ENCODE peak calls at places on chromosomes 7 and 10, in six cellular contexts. One of them, this sample, is unnamed.

GRCh38 chr7:118072893-118073674 is 110.9 kb upstream of the LSM8 start:
- DNase-seq in cardiac muscle cell: no peak
- DNase-seq in OCI-LY7: no peak
- DNase-seq in IMR-90: no peak
- DNase-seq in heart right ventricle: no peak
- DNase-seq in lower lobe of right lung: no peak
- DNase-seq in this sample: no peak

GRCh38 chr7:57198801-57199200 is 66.6 kb upstream of the ZNF479 start:
- DNase-seq in cardiac muscle cell: no peak
- DNase-seq in OCI-LY7: no peak
- DNase-seq in IMR-90: no peak
- DNase-seq in heart right ventricle: no peak
- DNase-seq in lower lobe of right lung: peak
- DNase-seq in this sample: no peak

GRCh38 chr7:115005942-115006341 is 84.0 kb downstream of the MDFIC start:
- DNase-seq in cardiac muscle cell: no peak
- DNase-seq in OCI-LY7: no peak
- DNase-seq in IMR-90: no peak
- DNase-seq in heart right ventricle: no peak
- DNase-seq in lower lobe of right lung: no peak
- DNase-seq in this sample: no peak

GRCh38 chr7:37440738-37441404 is 7.8 kb downstream of the ELMO1 start:
- DNase-seq in cardiac muscle cell: no peak
- DNase-seq in OCI-LY7: no peak
- DNase-seq in IMR-90: no peak
- DNase-seq in heart right ventricle: no peak
- DNase-seq in lower lobe of right lung: no peak
- DNase-seq in this sample: no peak

GRCh38 chr7:140607441-140607989 is 33.1 kb downstream of the DENND2A start:
- DNase-seq in cardiac muscle cell: peak
- DNase-seq in OCI-LY7: no peak
- DNase-seq in IMR-90: peak
- DNase-seq in heart right ventricle: peak
- DNase-seq in lower lobe of right lung: peak
- DNase-seq in this sample: peak

GRCh38 chr7:4227105-4228010 is 454.7 kb upstream of the FOXK1 start:
- DNase-seq in cardiac muscle cell: no peak
- DNase-seq in OCI-LY7: no peak
- DNase-seq in IMR-90: no peak
- DNase-seq in heart right ventricle: no peak
- DNase-seq in lower lobe of right lung: no peak
- DNase-seq in this sample: no peak

GRCh38 chr10:24716295-24716694 is 7.4 kb downstream of the ARHGAP21 start:
- DNase-seq in cardiac muscle cell: no peak
- DNase-seq in OCI-LY7: no peak
- DNase-seq in IMR-90: no peak
- DNase-seq in heart right ventricle: no peak
- DNase-seq in lower lobe of right lung: no peak
- DNase-seq in this sample: no peak

GRCh38 chr10:21927601-21928000 is 75.9 kb downstream of the DNAJC1 start:
- DNase-seq in cardiac muscle cell: peak
- DNase-seq in OCI-LY7: no peak
- DNase-seq in IMR-90: peak
- DNase-seq in heart right ventricle: no peak
- DNase-seq in lower lobe of right lung: no peak
- DNase-seq in this sample: no peak

GRCh38 chr7:43294080-43294630 is 181.7 kb downstream of the HECW1 start:
- DNase-seq in cardiac muscle cell: peak
- DNase-seq in OCI-LY7: no peak
- DNase-seq in IMR-90: peak
- DNase-seq in heart right ventricle: no peak
- DNase-seq in lower lobe of right lung: no peak
- DNase-seq in this sample: no peak

GRCh38 chr10:86365346-86366032 is 1.1 kb downstream of the GRID1 start:
- DNase-seq in cardiac muscle cell: no peak
- DNase-seq in OCI-LY7: no peak
- DNase-seq in IMR-90: no peak
- DNase-seq in heart right ventricle: no peak
- DNase-seq in lower lobe of right lung: no peak
- DNase-seq in this sample: no peak

GRCh38 chr10:58743466-58744115 is 230.9 kb downstream of the BICC1 start:
- DNase-seq in cardiac muscle cell: peak
- DNase-seq in OCI-LY7: no peak
- DNase-seq in IMR-90: peak
- DNase-seq in heart right ventricle: no peak
- DNase-seq in lower lobe of right lung: no peak
- DNase-seq in this sample: no peak

GRCh38 chr7:82528577-82529305 is 85.2 kb upstream of the CACNA2D1 start:
- DNase-seq in cardiac muscle cell: peak
- DNase-seq in OCI-LY7: no peak
- DNase-seq in IMR-90: peak
- DNase-seq in heart right ventricle: no peak
- DNase-seq in lower lobe of right lung: no peak
- DNase-seq in this sample: no peak

GRCh38 chr7:120709931-120710330 is 148.0 kb downstream of the TSPAN12 start:
- DNase-seq in cardiac muscle cell: peak
- DNase-seq in OCI-LY7: no peak
- DNase-seq in IMR-90: no peak
- DNase-seq in heart right ventricle: no peak
- DNase-seq in lower lobe of right lung: no peak
- DNase-seq in this sample: no peak

GRCh38 chr10:109987828-109988227 is 20.0 kb upstream of the ADD3 start:
- DNase-seq in cardiac muscle cell: no peak
- DNase-seq in OCI-LY7: no peak
- DNase-seq in IMR-90: no peak
- DNase-seq in heart right ventricle: no peak
- DNase-seq in lower lobe of right lung: no peak
- DNase-seq in this sample: no peak

GRCh38 chr7:7883394-7883793 is 85.2 kb upstream of the GLCCI1 start:
- DNase-seq in cardiac muscle cell: no peak
- DNase-seq in OCI-LY7: no peak
- DNase-seq in IMR-90: no peak
- DNase-seq in heart right ventricle: no peak
- DNase-seq in lower lobe of right lung: no peak
- DNase-seq in this sample: no peak

GRCh38 chr7:22791204-22792158 is 31.2 kb downstream of the TOMM7 start:
- DNase-seq in cardiac muscle cell: peak
- DNase-seq in OCI-LY7: no peak
- DNase-seq in IMR-90: peak
- DNase-seq in heart right ventricle: no peak
- DNase-seq in lower lobe of right lung: no peak
- DNase-seq in this sample: no peak

GRCh38 chr7:116097365-116098009 is 66.9 kb upstream of the TFEC start:
- DNase-seq in cardiac muscle cell: peak
- DNase-seq in OCI-LY7: no peak
- DNase-seq in IMR-90: peak
- DNase-seq in heart right ventricle: no peak
- DNase-seq in lower lobe of right lung: no peak
- DNase-seq in this sample: no peak

GRCh38 chr7:30116771-30117170 is 18.0 kb upstream of the MTURN start:
- DNase-seq in cardiac muscle cell: peak
- DNase-seq in OCI-LY7: no peak
- DNase-seq in IMR-90: no peak
- DNase-seq in heart right ventricle: no peak
- DNase-seq in lower lobe of right lung: no peak
- DNase-seq in this sample: peak

GRCh38 chr7:77245015-77245755 is 45.6 kb upstream of the FGL2 start:
- DNase-seq in cardiac muscle cell: no peak
- DNase-seq in OCI-LY7: no peak
- DNase-seq in IMR-90: no peak
- DNase-seq in heart right ventricle: peak
- DNase-seq in lower lobe of right lung: peak
- DNase-seq in this sample: no peak
- H3K4me3 ChIP-seq in cardiac muscle cell: no peak
- H3K4me3 ChIP-seq in OCI-LY7: no peak
- H3K4me3 ChIP-seq in IMR-90: no peak
- H3K4me3 ChIP-seq in heart right ventricle: peak
- H3K4me3 ChIP-seq in lower lobe of right lung: no peak
- H3K4me3 ChIP-seq in this sample: peak

GRCh38 chr10:131093795-131094366 is 217.6 kb downstream of the TCERG1L start:
- DNase-seq in cardiac muscle cell: no peak
- DNase-seq in OCI-LY7: no peak
- DNase-seq in IMR-90: no peak
- DNase-seq in heart right ventricle: no peak
- DNase-seq in lower lobe of right lung: no peak
- DNase-seq in this sample: no peak
- TF ChIP-seq CTCF in cardiac muscle cell: no peak
- TF ChIP-seq CTCF in OCI-LY7: no peak
- TF ChIP-seq CTCF in IMR-90: no peak
- TF ChIP-seq CTCF in heart right ventricle: no peak
- TF ChIP-seq CTCF in lower lobe of right lung: no peak
- TF ChIP-seq CTCF in this sample: no peak

GRCh38 chr10:36251068-36251467 is 609.0 kb upstream of the FZD8 start:
- DNase-seq in cardiac muscle cell: no peak
- DNase-seq in OCI-LY7: no peak
- DNase-seq in IMR-90: no peak
- DNase-seq in heart right ventricle: no peak
- DNase-seq in lower lobe of right lung: no peak
- DNase-seq in this sample: no peak

GRCh38 chr10:36248314-36248981 is 606.4 kb upstream of the FZD8 start:
- DNase-seq in cardiac muscle cell: peak
- DNase-seq in OCI-LY7: no peak
- DNase-seq in IMR-90: peak
- DNase-seq in heart right ventricle: no peak
- DNase-seq in lower lobe of right lung: no peak
- DNase-seq in this sample: no peak

GRCh38 chr10:36247478-36247877 is 605.4 kb upstream of the FZD8 start:
- DNase-seq in cardiac muscle cell: no peak
- DNase-seq in OCI-LY7: no peak
- DNase-seq in IMR-90: no peak
- DNase-seq in heart right ventricle: no peak
- DNase-seq in lower lobe of right lung: no peak
- DNase-seq in this sample: no peak
- H3K27ac ChIP-seq in cardiac muscle cell: no peak
- H3K27ac ChIP-seq in OCI-LY7: no peak
- H3K27ac ChIP-seq in IMR-90: no peak
- H3K27ac ChIP-seq in heart right ventricle: no peak
- H3K27ac ChIP-seq in lower lobe of right lung: no peak
- H3K27ac ChIP-seq in this sample: no peak

GRCh38 chr10:623477-624311 is 65.8 kb downstream of the DIP2C start:
- DNase-seq in cardiac muscle cell: no peak
- DNase-seq in OCI-LY7: no peak
- DNase-seq in IMR-90: no peak
- DNase-seq in heart right ventricle: no peak
- DNase-seq in lower lobe of right lung: no peak
- DNase-seq in this sample: no peak

GRCh38 chr10:623039-623438 is 66.4 kb downstream of the DIP2C start:
- DNase-seq in cardiac muscle cell: no peak
- DNase-seq in OCI-LY7: no peak
- DNase-seq in IMR-90: no peak
- DNase-seq in heart right ventricle: no peak
- DNase-seq in lower lobe of right lung: peak
- DNase-seq in this sample: no peak

GRCh38 chr10:625335-625699 is 64.2 kb downstream of the DIP2C start:
- DNase-seq in cardiac muscle cell: no peak
- DNase-seq in OCI-LY7: no peak
- DNase-seq in IMR-90: no peak
- DNase-seq in heart right ventricle: peak
- DNase-seq in lower lobe of right lung: peak
- DNase-seq in this sample: peak

GRCh38 chr10:624605-625334 is 64.7 kb downstream of the DIP2C start:
- DNase-seq in cardiac muscle cell: peak
- DNase-seq in OCI-LY7: no peak
- DNase-seq in IMR-90: peak
- DNase-seq in heart right ventricle: peak
- DNase-seq in lower lobe of right lung: peak
- DNase-seq in this sample: peak

DNA sequence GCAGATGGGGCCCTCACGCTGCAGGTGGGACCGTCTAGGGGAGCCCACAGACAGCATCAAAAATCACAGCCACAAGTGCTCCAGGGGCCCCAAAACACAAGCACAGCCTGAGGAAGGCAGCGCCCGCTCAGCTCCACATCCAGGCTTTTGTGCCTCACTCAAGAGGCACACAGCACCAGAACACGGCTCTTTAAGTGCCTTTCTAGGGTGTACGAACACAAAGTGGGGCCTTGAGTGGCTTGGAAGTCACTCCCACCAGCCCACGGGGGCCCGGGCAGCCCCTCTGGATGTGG is 65.2 kb downstream of the DIP2C start:
- DNase-seq in cardiac muscle cell: no peak
- DNase-seq in OCI-LY7: no peak
- DNase-seq in IMR-90: no peak
- DNase-seq in heart right ventricle: no peak
- DNase-seq in lower lobe of right lung: no peak
- DNase-seq in this sample: no peak
- H3K4me3 ChIP-seq in cardiac muscle cell: no peak
- H3K4me3 ChIP-seq in OCI-LY7: no peak
- H3K4me3 ChIP-seq in IMR-90: no peak
- H3K4me3 ChIP-seq in heart right ventricle: no peak
- H3K4me3 ChIP-seq in lower lobe of right lung: no peak
- H3K4me3 ChIP-seq in this sample: no peak

DNA sequence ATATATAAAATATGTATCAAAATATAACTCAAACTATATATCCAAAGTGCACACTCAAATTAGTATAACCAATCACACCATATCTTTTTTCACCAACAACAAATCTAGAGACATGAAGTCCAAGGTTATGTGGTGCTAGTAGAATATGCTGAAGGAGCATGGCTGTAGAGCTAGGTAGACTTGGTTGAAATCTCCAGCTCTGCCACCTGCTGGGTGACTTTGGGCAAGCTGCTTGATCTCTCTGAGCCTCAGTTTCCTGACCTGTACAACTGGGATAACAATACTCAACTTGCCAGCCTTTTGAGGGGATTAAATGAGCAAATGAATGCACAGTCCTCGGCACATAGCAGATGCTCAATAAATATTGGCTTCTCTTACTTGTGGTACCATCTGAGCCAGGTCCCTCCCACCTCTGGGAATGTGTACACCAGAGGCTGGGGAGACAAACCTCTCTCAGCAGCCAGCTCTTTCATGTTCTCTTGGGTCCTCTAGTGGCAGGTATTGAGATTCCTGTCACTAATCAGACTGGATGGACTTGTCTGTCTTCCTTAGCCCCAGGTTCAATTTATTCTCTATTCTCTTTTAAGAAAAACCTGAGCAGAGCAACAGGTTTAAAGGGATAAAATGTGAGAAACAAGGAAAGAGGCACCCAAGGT is 94.3 kb upstream of the PDE1C start:
- DNase-seq in cardiac muscle cell: peak
- DNase-seq in OCI-LY7: no peak
- DNase-seq in IMR-90: peak
- DNase-seq in heart right ventricle: no peak
- DNase-seq in lower lobe of right lung: no peak
- DNase-seq in this sample: no peak
- TF ChIP-seq CTCF in cardiac muscle cell: peak
- TF ChIP-seq CTCF in OCI-LY7: peak
- TF ChIP-seq CTCF in IMR-90: peak
- TF ChIP-seq CTCF in heart right ventricle: peak
- TF ChIP-seq CTCF in lower lobe of right lung: peak
- TF ChIP-seq CTCF in this sample: peak

This sample was measured in right atrium auricular region.